ENCODE peak calls at places on chromosomes 7 and 10, in eight cellular contexts. X, Y, I, M, B, P, E and K are unnamed samples.

GRCh38 chr7:131222171-131222570 is 105.5 kb upstream of the MKLN1 start:
- DNase-seq in X (no peak), Y (no peak), I (no peak), M (no peak), B (no peak), P (peak; percentile 37), E (no peak), K (no peak)

GRCh38 chr10:61464461-61465215 is 11.5 kb upstream of the TMEM26 start:
- DNase-seq in X (no peak), Y (no peak), I (no peak), M (peak; percentile 45), B (no peak), P (no peak), E (no peak), K (peak; percentile 47)

GRCh38 chr10:15748137-15748536 is 28.4 kb upstream of the ITGA8 start:
- DNase-seq in X (no peak), Y (no peak), I (no peak), M (peak; percentile 11), B (no peak), P (no peak), E (no peak), K (no peak)

GRCh38 chr10:132687893-132688579 is 97.9 kb downstream of the NKX6-2 start:
- DNase-seq in X (no peak), Y (no peak), I (no peak), M (no peak), B (no peak), P (no peak), E (no peak), K (no peak)

GRCh38 chr10:16186564-16186963 is 250.2 kb upstream of the PTER start:
- DNase-seq in X (no peak), Y (no peak), I (no peak), M (no peak), B (no peak), P (no peak), E (no peak), K (no peak)

GRCh38 chr7:11185179-11185578 is 211.5 kb downstream of the PHF14 start:
- DNase-seq in X (no peak), Y (no peak), I (no peak), M (no peak), B (no peak), P (no peak), E (no peak), K (no peak)

GRCh38 chr7:158321056-158321700 is 266.4 kb downstream of the PTPRN2 start:
- DNase-seq in X (no peak), Y (no peak), I (no peak), M (no peak), B (no peak), P (no peak), E (no peak), K (no peak)

GRCh38 chr7:17898111-17898510 is 42.2 kb downstream of the SNX13 start:
- DNase-seq in X (no peak), Y (no peak), I (no peak), M (no peak), B (no peak), P (no peak), E (no peak), K (no peak)

GRCh38 chr7:133602291-133602690 is 349.4 kb downstream of the EXOC4 start:
- DNase-seq in X (no peak), Y (no peak), I (no peak), M (peak; percentile 77), B (no peak), P (peak; percentile 27), E (no peak), K (peak; percentile 30)

GRCh38 chr10:7583626-7584025 is 83.1 kb downstream of the ITIH5 start:
- DNase-seq in X (no peak), Y (no peak), I (no peak), M (no peak), B (no peak), P (no peak), E (no peak), K (no peak)

GRCh38 chr7:151389096-151389767 is 20.6 kb downstream of the WDR86 start:
- DNase-seq in X (no peak), Y (no peak), I (no peak), M (no peak), B (no peak), P (no peak), E (no peak), K (no peak)

GRCh38 chr10:73871915-73872710 is 2.2 kb downstream of the CAMK2G start:
- DNase-seq in X (no peak), Y (no peak), I (peak; percentile 63), M (peak; percentile 27), B (no peak), P (peak; percentile 39), E (no peak), K (peak; percentile 56)
- TF ChIP-seq CTCF in X (no peak), Y (peak; percentile 54), I (no peak), M (peak; percentile 63), B (peak; percentile 49), P (no peak), E (no peak), K (peak; percentile 59)

GRCh38 chr7:75038508-75038907 is 35.1 kb downstream of the RCC1L start:
- DNase-seq in X (no peak), Y (no peak), I (no peak), M (no peak), B (no peak), P (no peak), E (no peak), K (no peak)
- TF ChIP-seq CTCF in X (no peak), Y (no peak), I (no peak), M (no peak), B (no peak), P (no peak), E (no peak), K (no peak)

GRCh38 chr10:27743736-27744477 is 1.7 kb downstream of the MKX start:
- DNase-seq in X (no peak), Y (no peak), I (no peak), M (no peak), B (no peak), P (peak; percentile 23), E (no peak), K (no peak)

GRCh38 chr10:27742926-27743735 is 2.5 kb downstream of the MKX start:
- DNase-seq in X (peak; percentile 11), Y (no peak), I (no peak), M (no peak), B (no peak), P (peak; percentile 27), E (no peak), K (no peak)

GRCh38 chr10:27745719-27746363 is at the start of gene MKX:
- DNase-seq in X (no peak), Y (no peak), I (no peak), M (peak; percentile 38), B (no peak), P (peak; percentile 53), E (peak; percentile 31), K (peak; percentile 64)

GRCh38 chr10:27745380-27745718 is 270 bp downstream of the MKX start:
- DNase-seq in X (no peak), Y (no peak), I (no peak), M (no peak), B (no peak), P (no peak), E (no peak), K (no peak)

DNA sequence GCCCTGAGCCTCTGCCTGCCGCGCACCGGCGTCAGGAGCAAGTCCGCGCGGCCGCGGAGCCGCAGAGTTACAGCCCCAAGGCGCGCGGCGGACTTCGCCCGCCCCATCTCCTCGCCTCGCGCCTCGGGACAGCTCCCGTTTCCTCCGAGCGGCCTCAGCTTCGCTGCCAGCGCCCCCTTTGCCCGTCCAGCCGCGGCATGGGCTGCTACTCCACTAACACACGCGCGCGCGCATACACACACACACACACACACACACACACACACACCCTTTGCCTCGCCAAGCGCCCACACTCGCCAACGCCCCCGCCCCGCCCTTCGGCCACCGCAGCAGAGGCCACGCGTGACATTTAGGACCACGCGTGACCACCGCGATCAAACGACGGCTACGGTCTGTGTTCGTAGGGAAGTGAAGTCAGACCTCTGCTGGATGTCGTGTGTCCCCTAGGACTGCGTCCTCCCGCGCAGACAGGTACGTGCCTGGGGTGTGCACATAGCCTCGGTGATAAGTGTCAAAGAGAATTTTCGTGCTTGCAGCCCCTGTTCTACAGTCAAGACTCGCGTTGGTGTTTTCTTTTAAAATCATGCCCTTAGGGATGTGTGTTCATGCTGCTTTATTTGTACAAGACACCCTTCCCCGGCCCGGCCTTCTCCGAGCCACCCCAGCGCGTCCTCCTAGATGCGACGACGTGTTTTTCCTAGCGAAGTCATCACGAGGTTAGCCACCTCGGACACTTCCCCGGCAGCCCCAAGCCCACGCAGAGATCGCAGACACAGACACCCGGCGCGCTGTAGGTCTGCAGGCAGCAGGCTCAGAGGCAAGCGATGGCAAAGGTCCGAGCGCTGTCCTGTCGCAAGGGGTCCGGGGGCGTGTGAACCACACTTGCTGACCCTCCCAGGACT is 890 bp downstream of the MKX start:
- DNase-seq in X (peak; percentile 17), Y (no peak), I (no peak), M (no peak), B (no peak), P (peak; percentile 34), E (no peak), K (peak; percentile 28)
- TF ChIP-seq CTCF in X (no peak), Y (no peak), I (no peak), M (no peak), B (no peak), P (no peak), E (no peak), K (no peak)

DNA sequence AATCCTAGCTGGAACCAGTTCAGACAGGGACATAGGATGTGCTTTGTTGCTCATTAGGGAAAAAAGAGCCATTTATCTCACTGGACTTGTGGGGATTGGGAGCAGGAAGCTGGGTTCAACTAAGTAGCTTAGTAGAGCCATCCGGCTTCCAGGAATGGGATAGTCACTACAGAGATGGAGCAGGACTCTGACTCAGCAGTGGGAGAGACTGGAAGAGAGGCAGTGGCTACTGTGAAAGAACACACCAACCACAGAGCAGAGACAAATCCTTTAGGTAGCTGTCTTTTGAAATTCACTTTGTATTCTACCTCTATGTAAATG is 100.6 kb upstream of the DKK1 start:
- DNase-seq in X (no peak), Y (no peak), I (no peak), M (peak; percentile 67), B (no peak), P (no peak), E (no peak), K (no peak)
- TF ChIP-seq CTCF in X (no peak), Y (no peak), I (no peak), M (no peak), B (no peak), P (no peak), E (no peak), K (no peak)

DNA sequence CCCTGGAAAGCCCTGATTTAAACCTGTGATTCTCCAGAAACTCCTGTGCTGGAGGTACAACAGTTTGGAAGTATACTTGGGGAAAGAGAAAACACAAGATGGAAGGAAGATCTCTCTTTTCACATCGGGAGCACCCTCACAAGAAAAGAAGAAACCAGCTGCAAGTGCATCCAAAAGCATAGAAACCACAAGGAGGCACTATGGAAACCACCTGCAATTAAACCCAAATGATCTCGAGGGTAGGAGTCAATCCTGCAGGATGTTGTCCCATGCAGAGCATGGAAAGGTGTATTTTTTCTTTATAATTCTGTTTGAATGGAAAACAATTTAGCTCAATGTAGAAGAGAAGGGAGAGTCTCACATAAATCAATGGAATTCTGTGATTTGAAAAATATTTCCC is 210.5 kb downstream of the TWIST1 start:
- DNase-seq in X (no peak), Y (no peak), I (no peak), M (no peak), B (no peak), P (no peak), E (no peak), K (no peak)
- TF ChIP-seq CTCF in X (no peak), Y (no peak), I (no peak), M (peak; percentile 23), B (peak; percentile 17), P (peak; percentile 40), E (no peak), K (no peak)